ENCODE peak calls at places on chromosomes 12 and 14, in nine cellular contexts. S, T, K, A, X, Z, U, C and I are unnamed samples. For H3K36me3, the result is how much of the 10 kb centered on the place peaks cover.

GRCh38 chr12:55112378-55112777 is 13.8 kb upstream of the OR9K2 start:
- DNase-seq in Z (no peak), A (no peak), T (no peak), K (no peak), S (no peak), U (no peak), C (no peak), X (no peak), I (no peak)

GRCh38 chr12:31521972-31522371 is 69.0 kb downstream of the DENND5B start:
- DNase-seq in Z (no peak), K (no peak), A (no peak), U (no peak), X (no peak), S (no peak), T (no peak), C (no peak), I (no peak)

GRCh38 chr12:67531519-67531918 is 117.0 kb upstream of the DYRK2 start:
- DNase-seq in S (no peak), X (no peak), K (no peak), Z (no peak), T (no peak), A (no peak), C (no peak), U (no peak), I (no peak)

GRCh38 chr12:68293347-68293746 is 38.8 kb downstream of the MDM1 start:
- DNase-seq in S (no peak), Z (no peak), C (no peak), X (no peak), K (no peak), A (no peak), U (no peak), T (no peak), I (no peak)

GRCh38 chr12:79444089-79444488 is 246.7 kb downstream of the PAWR start:
- DNase-seq in A (no peak), Z (no peak), U (no peak), K (peak), S (no peak), T (no peak), X (no peak), C (no peak), I (no peak)

GRCh38 chr14:55665067-55665700 is 85.2 kb downstream of the KTN1 start:
- DNase-seq in X (no peak), S (no peak), T (no peak), U (no peak), C (no peak), K (no peak), A (no peak), Z (no peak), I (no peak)

GRCh38 chr12:104599985-104600712 is 143.4 kb downstream of the CHST11 start:
- DNase-seq in Z (no peak), X (no peak), U (no peak), K (no peak), S (no peak), C (no peak), T (no peak), A (peak), I (no peak)

GRCh38 chr12:96402061-96402460 is 1.8 kb upstream of the CDK17 start:
- DNase-seq in Z (no peak), X (no peak), C (no peak), S (no peak), K (no peak), T (no peak), U (no peak), A (no peak), I (no peak)

GRCh38 chr12:17853054-17853453 is 236.9 kb downstream of the RERGL start:
- DNase-seq in U (no peak), T (no peak), C (no peak), A (no peak), Z (no peak), S (no peak), K (no peak), X (no peak), I (no peak)

GRCh38 chr14:55430024-55430690 is 10.3 kb downstream of the TBPL2 start:
- DNase-seq in U (peak), X (peak), K (peak), T (peak), C (peak), Z (peak), A (peak), S (peak), I (peak)

GRCh38 chr12:51217133-51217967 is 512 bp downstream of the POU6F1 start:
- DNase-seq in A (peak), K (peak), Z (peak), S (peak), T (peak), C (peak), X (peak), U (peak), I (peak)

GRCh38 chr12:1448321-1448720 is 146.1 kb downstream of the FBXL14 start:
- DNase-seq in T (no peak), K (no peak), S (no peak), Z (no peak), X (no peak), C (no peak), U (no peak), A (no peak), I (no peak)

GRCh38 chr12:5861426-5861825 is 83.6 kb downstream of the ANO2 start:
- DNase-seq in U (no peak), A (no peak), T (no peak), S (no peak), X (no peak), K (no peak), Z (no peak), C (no peak), I (no peak)

GRCh38 chr12:5433081-5433839 is 1.4 kb downstream of the NTF3 start:
- DNase-seq in K (no peak), S (peak), A (no peak), Z (no peak), U (no peak), C (no peak), T (no peak), X (no peak), I (no peak)

GRCh38 chr12:65574867-65575266 is 249.4 kb upstream of the HMGA2 start:
- DNase-seq in A (no peak), K (no peak), U (no peak), T (no peak), Z (no peak), C (no peak), S (no peak), X (no peak), I (no peak)

GRCh38 chr12:47757840-47758583 is 668 bp downstream of the RAPGEF3 start:
- DNase-seq in S (no peak), A (no peak), C (no peak), X (no peak), U (no peak), T (no peak), K (no peak), Z (no peak), I (no peak)

GRCh38 chr12:62268956-62269355 is 8.8 kb downstream of the USP15 start:
- DNase-seq in X (no peak), S (no peak), T (no peak), A (no peak), Z (no peak), C (no peak), K (no peak), U (no peak), I (no peak)

GRCh38 chr12:64102339-64102738 is 119.8 kb downstream of the KICS2 start:
- DNase-seq in Z (no peak), A (no peak), T (no peak), X (no peak), K (no peak), C (no peak), U (no peak), S (no peak), I (no peak)

GRCh38 chr12:96500686-96501085 is 11.3 kb downstream of the CFAP54 start:
- DNase-seq in K (no peak), S (no peak), U (no peak), T (no peak), C (no peak), Z (no peak), A (no peak), X (no peak), I (no peak)

GRCh38 chr14:22561661-22562579 is 27.1 kb downstream of the DAD1 start:
- DNase-seq in K (no peak), U (no peak), S (no peak), A (peak), T (peak), Z (peak), X (no peak), C (peak), I (no peak)

GRCh38 chr12:27220057-27220987 is 23.8 kb upstream of the STK38L start:
- DNase-seq in A (no peak), X (no peak), T (no peak), Z (no peak), S (no peak), K (no peak), U (no peak), C (no peak), I (no peak)

GRCh38 chr14:53384073-53384472 is 230.9 kb upstream of the DDHD1 start:
- DNase-seq in K (no peak), T (no peak), C (no peak), X (no peak), S (no peak), A (no peak), Z (no peak), U (no peak), I (no peak)

GRCh38 chr12:47835831-47836155 is 16.1 kb upstream of the HDAC7 start:
- DNase-seq in Z (no peak), K (no peak), T (no peak), A (peak), U (no peak), C (no peak), X (no peak), S (peak), I (no peak)

GRCh38 chr12:105319691-105320209 is 10.7 kb upstream of the C12orf75 start:
- DNase-seq in Z (peak), X (no peak), K (no peak), T (peak), U (no peak), S (no peak), C (no peak), A (no peak), I (no peak)

GRCh38 chr12:727321-727720 is 25.1 kb upstream of the WNK1 start:
- DNase-seq in K (peak), S (no peak), C (no peak), T (no peak), A (no peak), Z (no peak), X (no peak), U (no peak), I (no peak)

GRCh38 chr12:117903441-117903840 is 65.3 kb downstream of the KSR2 start:
- DNase-seq in T (no peak), K (no peak), Z (no peak), U (no peak), X (no peak), C (no peak), S (no peak), A (no peak), I (no peak)

GRCh38 chr14:75577724-75578098 is 709 bp upstream of the FLVCR2 start:
- DNase-seq in Z (peak), C (peak), U (peak), K (peak), T (peak), X (peak), A (peak), S (peak), I (peak)

GRCh38 chr14:20489093-20489994 is 16.0 kb upstream of the RNASE10 start:
- DNase-seq in A (no peak), C (no peak), Z (peak), X (no peak), S (no peak), T (peak), K (no peak), U (no peak), I (no peak)

GRCh38 chr12:28704477-28705169 is 444.5 kb upstream of the FAR2 start:
- DNase-seq in K (no peak), T (no peak), S (no peak), U (no peak), Z (no peak), A (no peak), C (no peak), X (no peak), I (no peak)

GRCh38 chr12:30643366-30643765 is 52.3 kb downstream of the IPO8 start:
- DNase-seq in Z (no peak), A (no peak), S (no peak), T (no peak), U (no peak), C (no peak), X (no peak), K (no peak), I (no peak)

GRCh38 chr14:58466459-58466858 is 38.9 kb downstream of the KIAA0586 start:
- DNase-seq in A (no peak), S (no peak), X (no peak), T (no peak), C (no peak), Z (no peak), U (no peak), K (no peak), I (no peak)

GRCh38 chr12:233615-233968 is 19.6 kb upstream of the SLC6A12 start:
- DNase-seq in C (no peak), K (no peak), S (no peak), X (no peak), U (no peak), T (no peak), A (no peak), Z (no peak), I (no peak)

GRCh38 chr14:100127853-100128455 is 31.5 kb downstream of the DEGS2 start:
- DNase-seq in U (no peak), A (no peak), X (no peak), C (no peak), K (no peak), T (no peak), S (no peak), Z (no peak), I (no peak)
- H3K36me3 ChIP-seq in U (under half), A (under half), X (under half), C (under half), K (under half), T (half or more), S (under half), Z (half or more), I (under half)

GRCh38 chr14:93075891-93076290 is 39.8 kb downstream of the ITPK1 start:
- DNase-seq in Z (no peak), T (no peak), K (no peak), C (no peak), X (no peak), U (no peak), S (no peak), A (no peak), I (no peak)

GRCh38 chr14:93076755-93077154 is 39.0 kb downstream of the ITPK1 start:
- DNase-seq in T (no peak), U (no peak), X (no peak), A (no peak), C (no peak), S (no peak), Z (no peak), K (no peak), I (no peak)

GRCh38 chr14:93072659-93073365 is 42.9 kb downstream of the ITPK1 start:
- DNase-seq in U (no peak), S (no peak), T (no peak), C (no peak), Z (no peak), A (no peak), X (no peak), K (no peak), I (no peak)

GRCh38 chr14:93073833-93074769 is 41.6 kb downstream of the ITPK1 start:
- DNase-seq in T (no peak), S (no peak), U (no peak), Z (no peak), A (no peak), X (no peak), C (peak), K (peak), I (no peak)

DNA sequence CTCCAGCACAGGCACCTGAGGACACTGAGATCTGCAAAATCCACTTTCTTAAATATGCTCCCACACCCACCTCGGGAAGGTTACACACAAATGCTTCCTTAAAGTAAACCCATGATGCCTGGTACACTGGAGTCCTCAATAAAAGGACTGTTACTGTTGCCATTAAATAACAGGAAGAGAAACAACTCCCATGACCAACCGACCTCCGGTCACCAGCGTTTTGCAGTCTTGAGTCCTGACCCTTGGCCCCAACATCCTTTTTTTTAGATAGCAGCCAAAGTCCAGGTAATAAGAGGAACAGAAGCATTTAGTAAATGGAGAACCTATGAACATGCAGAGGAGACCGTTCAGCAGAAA is 42.4 kb downstream of the ITPK1 start:
- DNase-seq in K (no peak), X (no peak), U (no peak), Z (no peak), A (no peak), C (no peak), T (no peak), S (no peak), I (no peak)
- H3K36me3 ChIP-seq in K (under half), X (under half), U (under half), Z (under half), A (under half), C (under half), T (under half), S (under half), I (under half)

GRCh38 chr12:57176846-57177245 is 29.4 kb upstream of the LRP1-AS start:
- DNase-seq in A (no peak), U (no peak), Z (no peak), K (no peak), T (no peak), X (no peak), S (no peak), C (no peak), I (no peak)

GRCh38 chr12:57176139-57176477 is 28.7 kb upstream of the LRP1-AS start:
- DNase-seq in U (no peak), K (no peak), A (no peak), Z (no peak), X (no peak), C (no peak), T (no peak), S (no peak), I (no peak)

GRCh38 chr12:57178213-57178612 is 30.8 kb upstream of the LRP1-AS start:
- DNase-seq in X (no peak), S (no peak), U (no peak), K (no peak), C (no peak), T (no peak), A (peak), Z (no peak), I (no peak)

GRCh38 chr12:57175428-57176138 is 28.2 kb upstream of the LRP1-AS start:
- DNase-seq in T (peak), X (peak), A (peak), S (peak), C (peak), U (peak), Z (no peak), K (peak), I (peak)

DNA sequence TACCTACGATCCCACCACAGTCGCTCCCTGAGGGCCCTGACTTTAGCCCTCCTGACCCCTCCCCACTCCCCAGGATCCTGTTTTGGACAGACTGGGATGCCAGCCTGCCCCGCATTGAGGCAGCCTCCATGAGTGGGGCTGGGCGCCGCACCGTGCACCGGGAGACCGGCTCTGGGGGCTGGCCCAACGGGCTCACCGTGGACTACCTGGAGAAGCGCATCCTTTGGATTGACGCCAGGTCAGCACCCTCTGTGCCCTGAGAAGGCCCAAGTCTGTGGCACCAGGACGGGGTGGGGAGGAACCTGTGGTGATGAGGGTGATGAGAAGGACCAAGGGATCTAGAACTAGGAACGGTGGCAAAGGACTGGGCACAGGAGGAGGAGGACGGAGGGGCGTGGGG is 29.9 kb upstream of the LRP1-AS start:
- DNase-seq in K (no peak), C (no peak), Z (no peak), A (no peak), X (no peak), T (no peak), S (no peak), U (no peak), I (no peak)
- H3K36me3 ChIP-seq in K (half or more), C (under half), Z (under half), A (under half), X (under half), T (under half), S (under half), U (under half), I (under half)

GRCh38 chr12:97572220-97572619 is 109.6 kb downstream of the RMST start:
- DNase-seq in U (no peak), Z (no peak), S (no peak), K (no peak), C (no peak), T (no peak), A (no peak), X (no peak), I (no peak)
- H3K36me3 ChIP-seq in U (under half), Z (under half), S (under half), K (under half), C (under half), T (under half), A (under half), X (under half), I (under half)

DNA sequence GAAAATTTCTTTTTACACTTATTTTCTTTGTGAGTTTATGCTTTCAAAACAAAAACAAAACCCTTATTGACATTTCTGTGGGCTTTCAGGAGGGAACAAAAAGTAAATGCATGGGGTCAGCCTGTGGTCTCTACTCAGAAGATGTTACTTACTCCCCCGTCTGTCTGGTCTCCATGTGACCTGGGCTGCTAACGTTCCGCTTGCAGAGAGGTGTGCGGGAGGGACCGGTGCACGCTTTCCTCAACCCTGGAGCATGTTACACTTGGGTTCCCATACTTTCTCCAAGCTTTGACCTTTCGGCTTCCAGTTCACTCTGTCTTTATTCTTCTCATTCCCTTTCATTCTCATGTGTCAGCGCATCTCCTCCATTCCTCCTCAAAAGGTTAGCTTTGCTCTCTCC is 36.5 kb downstream of the ZC3H14 start:
- DNase-seq in U (no peak), A (no peak), Z (no peak), C (no peak), T (no peak), S (no peak), K (no peak), X (no peak), I (no peak)
- H3K36me3 ChIP-seq in U (under half), A (half or more), Z (half or more), C (under half), T (under half), S (half or more), K (half or more), X (half or more), I (under half)

GRCh38 chr12:24483732-24484131 is 465.2 kb downstream of the BCAT1 start:
- DNase-seq in T (no peak), U (no peak), A (no peak), X (no peak), Z (no peak), S (no peak), C (no peak), K (no peak), I (no peak)
- H3K36me3 ChIP-seq in T (under half), U (under half), A (under half), X (under half), Z (under half), S (under half), C (under half), K (under half), I (under half)

GRCh38 chr14:37420622-37421021 is 174.4 kb downstream of the FOXA1 start:
- DNase-seq in X (no peak), A (no peak), K (no peak), C (no peak), Z (no peak), T (no peak), U (no peak), S (no peak), I (no peak)
- H3K36me3 ChIP-seq in X (under half), A (under half), K (under half), C (under half), Z (under half), T (under half), U (under half), S (under half), I (under half)

GRCh38 chr12:119758695-119759094 is 90.8 kb downstream of the PRKAB1 start:
- DNase-seq in C (no peak), U (no peak), A (no peak), T (no peak), K (no peak), Z (no peak), S (no peak), X (no peak), I (no peak)
- H3K36me3 ChIP-seq in C (under half), U (under half), A (half or more), T (under half), K (under half), Z (under half), S (under half), X (under half), I (under half)

GRCh38 chr12:110453569-110454296 is 3.6 kb upstream of the ARPC3 start:
- DNase-seq in K (no peak), S (no peak), C (no peak), A (no peak), Z (no peak), X (no peak), T (no peak), U (no peak), I (no peak)
- H3K36me3 ChIP-seq in K (under half), S (under half), C (under half), A (half or more), Z (under half), X (under half), T (under half), U (under half), I (under half)

DNA sequence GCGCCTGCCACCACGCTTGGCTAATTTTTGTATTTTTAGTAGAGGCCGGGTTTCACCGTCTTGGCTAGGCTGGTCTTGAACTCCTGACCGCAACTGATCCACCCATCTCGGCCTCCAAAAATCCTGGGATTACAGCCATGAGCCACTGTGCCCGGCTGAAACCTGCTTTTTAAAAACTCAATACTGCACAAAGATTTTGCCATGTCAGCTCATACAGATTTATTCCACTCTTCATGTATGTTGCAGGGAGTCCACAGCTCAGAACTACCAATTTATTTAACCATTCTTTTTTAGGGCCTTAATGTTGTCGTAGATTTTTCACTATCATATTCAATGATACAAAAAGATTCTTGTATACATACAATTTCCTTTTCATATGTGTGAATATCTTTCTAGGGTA is 20.0 kb downstream of the ZCCHC8 start:
- DNase-seq in K (no peak), X (no peak), C (no peak), U (no peak), A (no peak), T (no peak), S (no peak), Z (no peak), I (no peak)
- H3K36me3 ChIP-seq in K (under half), X (half or more), C (under half), U (under half), A (half or more), T (under half), S (half or more), Z (half or more), I (under half)